ENCODE peak calls at places on chromosome 16, in five cellular contexts. Z, D, R, J and L are unnamed samples.
A peak's percentile ranks its signal among the peaks of the same experiment; 100 is the strongest.

GRCh38 chr16:57479422-57480126 is 6.7 kb downstream of the DOK4 start:
- DNase-seq in Z (peak; percentile 66), J (peak; percentile 82), R (no peak), D (peak; percentile 66), L (no peak)

GRCh38 chr16:51839697-51840462 is 688.8 kb upstream of the SALL1 start:
- DNase-seq in R (no peak), D (no peak), Z (no peak), J (no peak), L (no peak)

GRCh38 chr16:2745116-2745890 is 7.1 kb upstream of the SRRM2 start:
- DNase-seq in J (no peak), Z (no peak), R (no peak), D (no peak), L (no peak)

GRCh38 chr16:49347476-49347875 is 26.1 kb upstream of the C16orf78 start:
- DNase-seq in R (no peak), J (no peak), Z (no peak), D (no peak), L (no peak)

GRCh38 chr16:61792194-61792904 is 243.9 kb downstream of the CDH8 start:
- DNase-seq in D (no peak), Z (no peak), J (peak; percentile 48), R (no peak), L (no peak)

GRCh38 chr16:21598676-21599157 is 660 bp upstream of the METTL9 start:
- DNase-seq in R (no peak), J (peak; percentile 37), Z (no peak), D (no peak), L (peak; percentile 62)

GRCh38 chr16:67430504-67431076 is 331 bp upstream of the HSD11B2 start:
- DNase-seq in Z (no peak), D (peak; percentile 65), R (peak; percentile 68), J (no peak), L (peak; percentile 59)

GRCh38 chr16:74768239-74768638 is 6.4 kb downstream of the FA2H start:
- DNase-seq in Z (no peak), J (no peak), R (no peak), D (no peak), L (no peak)

GRCh38 chr16:68069511-68070248 is 15.5 kb upstream of the NFATC3 start:
- DNase-seq in J (no peak), R (peak; percentile 68), D (no peak), Z (peak; percentile 59), L (no peak)

GRCh38 chr16:1706386-1707192 is 594 bp downstream of the MAPK8IP3 start:
- DNase-seq in J (peak; percentile 43), Z (no peak), R (peak; percentile 36), D (no peak), L (peak; percentile 67)

GRCh38 chr16:83214671-83215070 is 587.9 kb downstream of the CDH13 start:
- DNase-seq in Z (no peak), D (no peak), J (peak; percentile 8), R (no peak), L (no peak)

GRCh38 chr16:74447578-74447977 is 26.3 kb upstream of the CLEC18B start:
- DNase-seq in J (no peak), D (no peak), Z (no peak), R (no peak), L (no peak)

GRCh38 chr16:86854895-86855294 is 276.5 kb downstream of the FOXL1 start:
- DNase-seq in R (no peak), D (no peak), J (no peak), Z (no peak), L (no peak)

GRCh38 chr16:84526794-84527485 is 22.5 kb upstream of the MEAK7 start:
- DNase-seq in R (no peak), J (peak; percentile 55), Z (no peak), D (no peak), L (no peak)

GRCh38 chr16:53112015-53112414 is 57.2 kb downstream of the CHD9 start:
- DNase-seq in J (peak; percentile 26), Z (no peak), R (no peak), D (no peak), L (no peak)

GRCh38 chr16:53121043-53121442 is 66.3 kb downstream of the CHD9 start:
- DNase-seq in J (no peak), R (no peak), Z (no peak), D (no peak), L (no peak)

GRCh38 chr16:53115773-53116172 is 61.0 kb downstream of the CHD9 start:
- DNase-seq in Z (no peak), D (no peak), R (no peak), J (no peak), L (no peak)

GRCh38 chr16:53111078-53111776 is 56.4 kb downstream of the CHD9 start:
- DNase-seq in R (no peak), D (no peak), J (peak; percentile 45), Z (no peak), L (no peak)

DNA sequence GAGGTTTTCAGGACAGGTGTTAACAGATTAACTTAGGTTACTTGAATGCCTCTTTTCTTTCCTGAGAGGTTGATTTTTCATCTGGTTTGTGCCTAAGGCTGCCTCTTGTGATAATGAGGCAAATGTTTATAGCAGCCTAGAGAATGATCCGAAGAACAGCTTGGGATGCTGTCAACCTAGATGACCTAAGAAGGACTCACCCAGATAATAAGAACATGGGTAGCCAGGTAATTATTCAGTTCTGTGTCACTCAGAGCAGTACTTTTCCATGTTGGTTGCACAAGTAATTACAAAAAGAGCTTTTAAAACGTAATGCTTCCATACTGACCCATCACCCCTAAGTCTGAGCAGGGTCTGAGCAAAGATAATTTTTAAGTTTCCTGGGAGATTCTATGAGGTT is 60.3 kb downstream of the CHD9 start:
- DNase-seq in Z (no peak), D (no peak), J (no peak), R (no peak), L (no peak)
- H3K4me1 ChIP-seq in Z (peaks cover 15% of the 10 kb centered on the region), D (no peaks in the 10 kb centered on the region), J (peaks cover 14% of the 10 kb centered on the region), R (no peaks in the 10 kb centered on the region), L (peaks cover 12% of the 10 kb centered on the region)

GRCh38 chr16:11136600-11136999 is 119.4 kb downstream of the SOCS1 start:
- DNase-seq in Z (peak; percentile 71), D (no peak), J (peak; percentile 58), R (peak; percentile 37), L (no peak)

GRCh38 chr16:11135167-11135973 is 120.6 kb downstream of the SOCS1 start:
- DNase-seq in R (no peak), J (peak; percentile 61), Z (no peak), D (no peak), L (no peak)

GRCh38 chr16:11131706-11132105 is 124.3 kb downstream of the SOCS1 start:
- DNase-seq in R (no peak), D (no peak), J (no peak), Z (peak; percentile 35), L (no peak)

GRCh38 chr16:11133344-11133921 is 122.6 kb downstream of the SOCS1 start:
- DNase-seq in R (peak; percentile 78), Z (peak; percentile 80), D (peak; percentile 94), J (peak; percentile 94), L (no peak)

DNA sequence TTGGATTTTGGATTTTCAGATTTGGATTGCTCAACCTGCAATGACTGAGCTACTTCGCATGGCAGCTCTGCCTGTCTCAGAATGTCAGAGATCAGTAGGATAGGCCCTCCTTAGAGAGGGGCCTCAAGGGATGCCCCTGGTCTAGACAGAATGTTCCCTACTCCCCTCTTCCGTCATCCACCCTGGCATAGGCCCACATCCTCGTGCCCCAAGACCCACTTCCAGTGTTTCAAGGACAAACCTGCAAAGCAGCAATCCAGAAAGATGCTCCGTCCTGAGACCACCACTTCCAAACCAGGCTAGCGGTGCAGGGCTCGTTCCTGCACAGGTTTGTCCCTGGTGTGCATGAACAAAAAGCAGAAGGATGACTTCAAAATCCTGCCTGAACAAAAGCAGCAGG is 121.3 kb downstream of the SOCS1 start:
- DNase-seq in J (no peak), R (no peak), Z (no peak), D (no peak), L (no peak)
- H3K4me1 ChIP-seq in J (peaks cover 25% of the 10 kb centered on the region), R (peaks cover 10% of the 10 kb centered on the region), Z (peaks cover 55% of the 10 kb centered on the region), D (peaks cover 38% of the 10 kb centered on the region), L (peaks cover 10% of the 10 kb centered on the region)

GRCh38 chr16:15778999-15779614 is 77.7 kb downstream of the MYH11 start:
- DNase-seq in J (no peak), Z (no peak), D (no peak), R (no peak), L (no peak)

GRCh38 chr16:15781650-15782049 is 75.2 kb downstream of the MYH11 start:
- DNase-seq in R (no peak), J (no peak), Z (no peak), D (no peak), L (no peak)

GRCh38 chr16:15778204-15778743 is 78.6 kb downstream of the MYH11 start:
- DNase-seq in Z (no peak), R (no peak), J (no peak), D (no peak), L (no peak)

GRCh38 chr16:15780805-15781204 is 76.0 kb downstream of the MYH11 start:
- DNase-seq in R (no peak), D (no peak), J (no peak), Z (no peak), L (no peak)

GRCh38 chr16:15779664-15780351 is 77.0 kb downstream of the MYH11 start:
- DNase-seq in R (no peak), D (no peak), J (no peak), Z (no peak), L (no peak)
- H3K4me1 ChIP-seq in R (no peaks in the 10 kb centered on the region), D (no peaks in the 10 kb centered on the region), J (no peaks in the 10 kb centered on the region), Z (no peaks in the 10 kb centered on the region), L (no peaks in the 10 kb centered on the region)

DNA sequence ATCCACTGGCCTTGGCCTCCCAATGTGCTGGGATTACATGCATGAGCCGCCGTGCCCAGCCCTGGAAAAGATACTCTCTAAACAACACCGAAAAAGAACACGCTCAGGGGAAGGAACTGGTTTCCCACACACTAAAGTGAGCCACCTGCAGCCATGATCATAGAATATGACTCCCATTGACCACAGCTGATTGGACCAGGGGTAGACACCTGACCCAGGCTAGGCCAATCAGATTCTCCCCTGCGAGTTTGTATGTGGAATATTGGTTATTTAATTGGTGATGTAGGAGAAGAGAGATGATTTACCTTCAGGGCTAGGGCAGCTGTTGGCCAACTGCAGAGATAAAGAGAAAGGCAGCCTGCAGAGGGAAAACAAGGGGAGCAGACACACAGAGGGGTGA is 9.0 kb upstream of the GGA2 start:
- DNase-seq in Z (no peak), D (no peak), R (no peak), J (no peak), L (peak; percentile 65)
- H3K4me1 ChIP-seq in Z (no peaks in the 10 kb centered on the region), D (no peaks in the 10 kb centered on the region), R (no peaks in the 10 kb centered on the region), J (no peaks in the 10 kb centered on the region), L (peaks cover 57% of the 10 kb centered on the region)

DNA sequence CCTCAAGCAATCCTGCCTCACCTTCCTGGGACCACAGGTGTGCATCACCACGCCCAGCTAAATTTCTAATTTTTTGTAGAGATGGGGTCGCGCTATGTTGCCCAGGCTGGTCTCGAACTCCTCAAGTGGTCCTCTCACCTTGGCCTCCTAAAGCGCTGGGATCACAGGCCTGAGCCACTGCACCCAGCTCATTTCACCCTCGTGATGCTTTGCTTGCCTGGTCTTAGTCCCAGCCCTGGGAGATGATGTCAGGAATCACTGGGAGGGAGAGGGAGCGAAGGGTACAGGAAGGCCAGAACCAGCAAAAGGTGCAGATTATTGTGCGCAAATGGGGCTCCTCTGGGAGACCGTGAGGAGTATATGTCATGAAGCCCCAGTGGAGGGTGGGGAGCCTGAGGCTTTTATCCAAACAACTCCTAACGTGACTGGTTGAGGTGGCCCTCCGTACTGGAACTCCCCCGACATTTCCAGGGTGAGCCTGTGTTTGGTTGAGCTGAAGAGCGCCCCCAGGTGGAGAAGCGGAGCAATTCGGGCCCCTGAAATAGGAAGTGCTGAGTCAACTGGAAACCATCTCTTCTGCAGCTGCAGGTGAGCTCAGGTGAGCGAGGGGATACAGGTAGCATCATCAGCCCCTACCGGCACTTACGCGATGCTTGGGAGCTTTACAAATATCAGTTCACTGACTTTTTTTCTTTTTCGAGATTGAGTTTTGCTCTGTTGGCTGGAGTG is 41.2 kb upstream of the HAPSTR1 start:
- DNase-seq in J (peak; percentile 36), D (no peak), R (no peak), Z (no peak), L (peak; percentile 78)
- H3K4me1 ChIP-seq in J (no peaks in the 10 kb centered on the region), D (peaks cover 14% of the 10 kb centered on the region), R (no peaks in the 10 kb centered on the region), Z (peaks cover 22% of the 10 kb centered on the region), L (peaks cover 5% of the 10 kb centered on the region)